ENCODE peak calls at places on chromosome 6, in six cellular contexts. B is H9, X is IMR-90, R is mesenchymal stem cell, N is trophoblast cell, O is neuronal stem cell. K is an unnamed sample.

GRCh38 chr6:112575309-112575834 is 228.2 kb downstream of the RFPL4B start:
- DNase-seq in R (no peak), X (no peak), N (no peak), B (no peak), O (no peak), K (no peak)

GRCh38 chr6:49151033-49151432 is 312.0 kb downstream of the MMUT start:
- DNase-seq in R (no peak), O (no peak), B (no peak), N (no peak), X (no peak), K (no peak)

GRCh38 chr6:27143474-27144026 is 104.0 kb upstream of the PRSS16 start:
- DNase-seq in O (no peak), B (no peak), R (no peak), X (no peak), N (no peak), K (no peak)

GRCh38 chr6:80548496-80548895 is 442.0 kb downstream of the BCKDHB start:
- DNase-seq in R (no peak), O (no peak), N (peak), B (no peak), X (peak), K (no peak)

GRCh38 chr6:38522322-38522721 is 117.4 kb downstream of the BTBD9 start:
- DNase-seq in B (no peak), O (no peak), X (peak), R (peak), N (no peak), K (no peak)

GRCh38 chr6:114419175-114419574 is 76.4 kb upstream of the HS3ST5 start:
- DNase-seq in X (no peak), R (peak), N (no peak), O (no peak), B (no peak), K (peak)

GRCh38 chr6:154745243-154745642 is 12.0 kb downstream of the SCAF8 start:
- DNase-seq in B (no peak), R (no peak), X (no peak), O (no peak), N (no peak), K (no peak)

GRCh38 chr6:130524552-130524951 is 158.7 kb downstream of the TMEM200A start:
- DNase-seq in R (no peak), X (no peak), O (no peak), B (no peak), N (no peak), K (peak)

GRCh38 chr6:2917801-2918495 is 14.8 kb upstream of the SERPINB9 start:
- DNase-seq in O (no peak), N (no peak), R (no peak), X (no peak), B (no peak), K (no peak)

GRCh38 chr6:28789553-28790083 is 134.2 kb downstream of the TRIM27 start:
- DNase-seq in O (no peak), B (peak), N (peak), X (peak), R (peak), K (peak)

GRCh38 chr6:87682310-87682709 is 19.7 kb downstream of the AKIRIN2 start:
- DNase-seq in R (no peak), B (no peak), O (no peak), N (no peak), X (no peak), K (no peak)

GRCh38 chr6:105692630-105693212 is 289.8 kb upstream of the PREP start:
- DNase-seq in R (no peak), N (no peak), B (no peak), X (no peak), O (no peak), K (no peak)

GRCh38 chr6:139970591-139970991 is 596.1 kb upstream of the CITED2 start:
- DNase-seq in O (no peak), R (no peak), X (peak), N (no peak), B (no peak), K (no peak)

GRCh38 chr6:4472953-4473642 is 303.1 kb upstream of the CDYL start:
- DNase-seq in O (no peak), X (no peak), B (no peak), R (no peak), N (no peak), K (no peak)

GRCh38 chr6:70270287-70271005 is 32.4 kb downstream of the COL9A1 start:
- DNase-seq in X (no peak), N (no peak), O (peak), R (no peak), B (no peak), K (peak)

GRCh38 chr6:43334466-43335095 is 26.0 kb upstream of the CRIP3 start:
- DNase-seq in O (peak), X (peak), N (no peak), B (peak), R (peak), K (peak)

GRCh38 chr6:18081669-18082037 is 40.8 kb downstream of the NHLRC1 start:
- DNase-seq in X (no peak), O (no peak), N (no peak), R (no peak), B (no peak), K (no peak)

GRCh38 chr6:89564752-89565427 is 73.7 kb downstream of the LYRM2 start:
- DNase-seq in X (no peak), R (peak), B (no peak), O (no peak), N (no peak), K (no peak)

GRCh38 chr6:82227770-82228169 is 19.8 kb downstream of the IBTK start:
- DNase-seq in B (no peak), N (no peak), O (no peak), R (no peak), X (no peak), K (no peak)

GRCh38 chr6:24879351-24879750 is 56.4 kb downstream of the RIPOR2 start:
- DNase-seq in O (no peak), R (no peak), B (no peak), X (no peak), N (peak), K (peak)

GRCh38 chr6:165729307-165729936 is 66.4 kb upstream of the PDE10A start:
- DNase-seq in N (peak), O (peak), X (peak), B (no peak), R (peak), K (peak)

GRCh38 chr6:84605308-84605707 is 159.1 kb downstream of the TBX18 start:
- DNase-seq in R (no peak), B (no peak), X (no peak), O (no peak), N (no peak), K (no peak)

GRCh38 chr6:28803337-28803709 is 120.5 kb downstream of the TRIM27 start:
- DNase-seq in O (no peak), R (no peak), B (no peak), X (no peak), N (no peak), K (peak)

GRCh38 chr6:18997375-18997826 is 610.3 kb downstream of the RNF144B start:
- DNase-seq in B (peak), X (peak), O (peak), R (peak), N (no peak), K (peak)

GRCh38 chr6:84150680-84151079 is 76.8 kb downstream of the CEP162 start:
- DNase-seq in O (no peak), B (no peak), X (peak), R (peak), N (no peak), K (no peak)

GRCh38 chr6:71419217-71419953 is 130.8 kb downstream of the OGFRL1 start:
- DNase-seq in R (no peak), B (no peak), N (no peak), X (peak), O (no peak), K (no peak)

GRCh38 chr6:88062376-88062775 is 14.7 kb downstream of the SPACA1 start:
- DNase-seq in N (no peak), O (no peak), X (no peak), B (no peak), R (no peak), K (no peak)

GRCh38 chr6:1197309-1197708 is 114.6 kb upstream of the FOXQ1 start:
- DNase-seq in R (no peak), N (no peak), B (no peak), O (no peak), X (no peak), K (no peak)

GRCh38 chr6:68313911-68314310 is 321.2 kb upstream of the ADGRB3 start:
- DNase-seq in N (no peak), X (no peak), B (no peak), O (no peak), R (peak), K (peak)

GRCh38 chr6:22596011-22596410 is 26.6 kb downstream of the HDGFL1 start:
- DNase-seq in N (peak), R (no peak), O (no peak), B (no peak), X (peak), K (no peak)

GRCh38 chr6:26183581-26184408 is 96.6 kb downstream of the HFE start:
- DNase-seq in X (peak), B (peak), O (peak), N (peak), R (peak), K (peak)

GRCh38 chr6:125009578-125009977 is 47.3 kb downstream of the RNF217 start:
- DNase-seq in N (no peak), X (peak), B (no peak), R (no peak), O (no peak), K (no peak)

GRCh38 chr6:41649596-41649995 is 11.3 kb downstream of the MDFI start:
- DNase-seq in N (no peak), X (no peak), R (no peak), O (no peak), B (no peak), K (no peak)

GRCh38 chr6:28734443-28734959 is 189.3 kb downstream of the TRIM27 start:
- DNase-seq in R (no peak), X (no peak), O (no peak), N (peak), B (no peak), K (no peak)

GRCh38 chr6:131519670-131520436 is 53.2 kb upstream of the ARG1 start:
- DNase-seq in X (peak), R (peak), O (no peak), N (peak), B (peak), K (peak)

GRCh38 chr6:125190667-125191066 is 37.1 kb downstream of the TPD52L1 start:
- DNase-seq in B (no peak), X (no peak), N (no peak), R (no peak), O (no peak), K (no peak)

GRCh38 chr6:127561660-127562059 is 15.3 kb upstream of the C6orf58 start:
- DNase-seq in X (peak), O (no peak), R (no peak), N (no peak), B (no peak), K (no peak)

GRCh38 chr6:47097092-47097945 is 55.2 kb upstream of the ADGRF1 start:
- DNase-seq in X (peak), N (peak), B (peak), O (peak), R (peak), K (peak)

GRCh38 chr6:99390896-99391295 is 3.1 kb downstream of the COQ3 start:
- DNase-seq in N (no peak), X (no peak), O (no peak), B (no peak), R (no peak), K (no peak)

GRCh38 chr6:99393698-99394531 is at the start of gene COQ3:
- DNase-seq in B (peak), O (peak), X (peak), R (peak), N (peak), K (peak)

GRCh38 chr6:99393366-99393697 is 663 bp downstream of the COQ3 start:
- DNase-seq in O (no peak), X (no peak), N (no peak), B (no peak), R (no peak), K (no peak)
- H2BK5ac ChIP-seq in O (peak), X (peak), N (no peak), B (no peak), R (no peak), K (no peak)

GRCh38 chr6:91042656-91043055 is 455.8 kb upstream of the MAP3K7 start:
- DNase-seq in N (no peak), X (no peak), R (no peak), B (no peak), O (no peak), K (no peak)

GRCh38 chr6:91045152-91045551 is 458.3 kb upstream of the MAP3K7 start:
- DNase-seq in X (no peak), N (no peak), O (no peak), B (no peak), R (no peak), K (no peak)

DNA sequence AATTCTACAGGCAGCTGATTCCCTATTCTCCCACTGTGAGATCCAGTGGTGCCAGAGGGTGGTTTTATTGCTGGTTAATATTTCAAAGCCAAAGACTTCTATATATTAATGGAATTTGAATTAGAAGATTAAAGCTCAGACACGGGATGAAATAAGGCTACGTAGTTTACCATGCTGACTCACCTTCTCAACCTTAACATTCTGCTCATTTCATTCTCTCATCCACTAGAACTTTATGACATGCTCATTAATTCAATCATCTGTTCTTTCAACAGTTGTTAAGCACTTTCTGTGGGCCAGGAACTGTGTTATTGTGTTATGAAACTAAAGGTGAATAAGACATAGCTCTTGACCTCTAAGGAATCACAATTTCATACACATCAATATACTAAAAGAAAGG is 456.9 kb upstream of the MAP3K7 start:
- DNase-seq in B (no peak), O (no peak), N (no peak), R (no peak), X (no peak), K (no peak)
- H4K8ac ChIP-seq in B (no peak), O (no peak), N (no peak), R (no peak), X (no peak), K (no peak)

GRCh38 chr6:33578164-33578563 is 1.9 kb downstream of the BAK1 start:
- DNase-seq in X (no peak), N (no peak), R (no peak), B (no peak), O (no peak), K (no peak)

GRCh38 chr6:33576668-33577067 is 3.4 kb downstream of the BAK1 start:
- DNase-seq in O (no peak), N (no peak), R (no peak), B (no peak), X (no peak), K (no peak)

GRCh38 chr6:33577106-33577535 is 3.0 kb downstream of the BAK1 start:
- DNase-seq in B (no peak), O (no peak), N (no peak), X (no peak), R (no peak), K (no peak)

GRCh38 chr6:33578588-33579011 is 1.5 kb downstream of the BAK1 start:
- DNase-seq in X (no peak), R (no peak), N (no peak), O (no peak), B (no peak), K (no peak)

GRCh38 chr6:33577718-33578117 is 2.4 kb downstream of the BAK1 start:
- DNase-seq in X (no peak), O (no peak), R (no peak), B (no peak), N (no peak), K (no peak)
- H3K4me2 ChIP-seq in X (no peak), O (no peak), R (no peak), B (no peak), N (no peak), K (no peak)

DNA sequence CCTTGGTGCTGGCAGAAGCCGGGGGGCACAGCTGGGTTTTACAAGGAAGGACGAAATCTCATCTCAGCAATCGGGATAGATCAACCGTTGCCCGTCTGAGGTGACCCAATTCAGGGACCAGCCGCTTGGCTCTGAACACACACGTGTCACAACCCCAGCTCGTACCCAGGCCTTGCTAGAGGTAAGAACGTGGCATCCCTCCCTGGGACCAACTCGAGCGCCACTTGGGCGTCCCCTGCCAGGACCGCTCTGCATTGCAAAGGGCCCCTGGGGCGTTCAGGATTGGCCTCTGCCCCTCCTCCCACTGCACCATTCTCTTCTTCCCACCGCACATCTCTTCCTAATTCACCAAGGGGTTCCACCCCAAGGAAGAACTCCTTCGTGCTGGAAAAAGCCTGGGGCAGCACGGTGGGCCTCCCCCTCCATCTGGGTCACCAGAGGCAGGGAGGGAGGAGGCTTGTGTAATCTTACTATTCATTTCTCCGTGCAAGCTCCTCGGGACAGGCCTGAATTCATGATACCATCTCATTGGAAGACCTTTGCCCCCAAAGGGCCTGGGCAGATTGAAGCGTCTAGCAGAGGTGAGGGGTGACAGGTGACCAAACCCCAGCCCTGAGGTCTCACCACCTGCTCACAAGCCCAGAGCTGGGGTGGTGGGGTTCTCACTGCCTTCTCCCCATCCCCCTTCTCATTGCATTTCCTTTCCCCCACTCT is 136.8 kb downstream of the LY86 start:
- DNase-seq in O (no peak), B (peak), R (no peak), N (no peak), X (no peak), K (peak)
- H2BK5ac ChIP-seq in O (no peak), B (no peak), R (peak), N (peak), X (no peak), K (no peak)

DNA sequence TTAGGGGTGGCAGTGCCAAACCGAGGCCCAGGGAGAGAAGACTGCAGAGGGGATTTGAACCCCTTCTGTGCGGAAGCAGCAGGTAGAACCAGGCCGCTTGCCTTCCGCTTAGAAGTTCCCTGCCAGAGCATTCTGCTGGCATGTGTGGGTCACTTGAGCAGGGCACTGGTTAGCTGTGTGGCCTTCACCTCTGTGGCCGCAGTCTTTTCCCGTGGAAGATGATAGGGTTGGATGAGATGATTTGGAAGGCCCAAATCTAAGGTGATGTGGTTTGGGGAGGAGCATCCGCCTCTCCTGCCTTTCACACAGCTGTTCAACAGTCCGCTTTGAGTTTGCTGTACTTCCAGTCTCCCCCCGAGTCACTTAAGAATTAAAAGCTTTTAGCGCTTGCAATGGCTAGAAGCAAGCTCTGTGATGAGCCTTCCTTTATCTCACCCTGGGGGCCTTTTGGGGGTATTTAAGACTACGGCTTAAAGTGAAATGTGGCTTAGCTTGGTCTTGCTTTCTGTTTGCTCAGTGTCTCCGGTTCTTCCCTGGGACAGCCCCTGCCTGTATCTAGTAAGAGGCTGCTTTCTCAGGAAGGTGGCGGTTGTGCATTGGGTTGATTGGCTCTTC is 743 bp downstream of the CMTR1 start:
- DNase-seq in N (no peak), B (no peak), X (peak), R (peak), O (no peak), K (peak)
- H4K8ac ChIP-seq in N (peak), B (no peak), X (peak), R (peak), O (peak), K (no peak)

GRCh38 chr6:75288023-75288422 is 3.4 kb upstream of the TMEM30A start:
- DNase-seq in B (no peak), X (no peak), N (peak), R (no peak), O (no peak), K (no peak)

GRCh38 chr6:75286955-75287354 is 2.4 kb upstream of the TMEM30A start:
- DNase-seq in B (no peak), N (no peak), X (no peak), O (no peak), R (no peak), K (no peak)

GRCh38 chr6:75290136-75290535 is 5.5 kb upstream of the TMEM30A start:
- DNase-seq in N (no peak), O (no peak), X (no peak), R (no peak), B (no peak), K (no peak)

GRCh38 chr6:75285156-75285639 is 606 bp upstream of the TMEM30A start:
- DNase-seq in N (no peak), X (no peak), R (no peak), O (no peak), B (no peak), K (no peak)

DNA sequence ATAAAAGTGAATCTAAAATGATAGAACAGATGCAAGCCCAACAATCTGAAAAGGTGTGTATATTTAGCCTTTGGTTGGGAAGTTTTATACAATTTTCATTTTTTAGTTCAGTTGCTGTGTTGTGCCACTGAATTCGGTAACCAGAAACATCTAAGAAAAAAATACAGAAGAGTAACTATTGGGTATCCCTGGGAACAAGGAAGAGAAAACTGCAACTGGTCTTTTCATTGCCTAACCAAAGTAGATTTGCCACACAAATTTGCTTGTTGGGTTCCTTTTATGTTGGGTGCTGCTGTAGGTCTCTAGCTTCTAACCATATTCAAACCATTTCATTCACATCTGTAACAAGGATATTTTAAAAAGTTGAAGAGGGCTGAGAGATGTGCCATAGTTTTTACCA is 2.8 kb upstream of the TMEM30A start:
- DNase-seq in O (no peak), N (no peak), B (no peak), X (no peak), R (no peak), K (no peak)
- H3K4me2 ChIP-seq in O (no peak), N (no peak), B (no peak), X (no peak), R (no peak), K (no peak)

GRCh38 chr6:167995731-167996151 is 1.7 kb upstream of the KIF25 start:
- DNase-seq in O (no peak), R (no peak), B (no peak), N (no peak), X (no peak), K (no peak)
- H2BK5ac ChIP-seq in O (peak), R (no peak), B (no peak), N (no peak), X (no peak), K (no peak)